ENCODE peak calls at places on chromosomes 11 and 22, in eight cellular contexts. N is stimulated activated CD4-positive, alpha-beta T cell treated with anti-CD3 and anti-CD28 coated beads, Interleukin-4, amount 100 ng/mL, for 24 hours; Z is WTC11; Q is skeletal muscle cell; S is activated T-cell treated with anti-CD3 and anti-CD28 coated beads for 1 hour; M is HCT116; W is body of pancreas; T is NCI-H1105. J is an unnamed sample.
A peak's percentile ranks its signal among the peaks of the same experiment; 100 is the strongest.

GRCh38 chr11:65560555-65561418 is 2.6 kb upstream of the LTBP3 start:
- DNase-seq in M (no peak), Z (peak; percentile 77), S (no peak), W (peak; percentile 64), T (no peak), N (no peak), Q (no peak), J (no peak)

GRCh38 chr11:68402355-68403031 is 58.1 kb upstream of the PPP6R3 start:
- DNase-seq in N (no peak), S (no peak), Q (no peak), W (no peak), M (no peak), T (no peak), Z (peak; percentile 59), J (no peak)

GRCh38 chr22:29654420-29654819 is 51.0 kb downstream of the NF2 start:
- DNase-seq in T (no peak), Z (no peak), M (no peak), N (no peak), S (no peak), W (no peak), Q (no peak), J (no peak)

GRCh38 chr11:105022527-105022926 is 441 bp downstream of the CASP5 start:
- DNase-seq in M (no peak), W (no peak), N (no peak), Q (no peak), Z (no peak), S (no peak), T (no peak), J (no peak)

GRCh38 chr11:21405403-21405802 is 736.0 kb downstream of the NELL1 start:
- DNase-seq in T (no peak), N (no peak), Z (no peak), S (no peak), W (no peak), M (no peak), Q (no peak), J (no peak)

GRCh38 chr22:37282385-37282677 is at the start of gene CYTH4:
- DNase-seq in S (peak; percentile 71), T (no peak), M (no peak), Q (no peak), N (peak; percentile 79), W (peak; percentile 28), Z (no peak), J (no peak)

GRCh38 chr11:27839226-27839913 is 139.1 kb upstream of the BDNF start:
- DNase-seq in Q (no peak), N (no peak), Z (no peak), M (no peak), T (no peak), S (no peak), W (no peak), J (peak; percentile 5)

GRCh38 chr11:74380746-74381439 is 17.3 kb downstream of the PGM2L1 start:
- DNase-seq in T (peak; percentile 83), Z (no peak), W (peak; percentile 61), N (no peak), S (no peak), Q (no peak), M (no peak), J (no peak)

GRCh38 chr11:23732026-23732425 is 764.8 kb upstream of the LUZP2 start:
- DNase-seq in T (no peak), M (no peak), Q (peak; percentile 7), S (no peak), W (no peak), N (no peak), Z (no peak), J (no peak)

GRCh38 chr11:84398017-84398626 is 1112.0 kb upstream of the CCDC90B start:
- DNase-seq in Q (no peak), W (peak; percentile 38), M (no peak), N (no peak), T (no peak), S (no peak), Z (peak; percentile 21), J (no peak)

GRCh38 chr11:116217441-116217840 is 555.3 kb downstream of the BUD13 start:
- DNase-seq in T (no peak), W (no peak), M (no peak), Z (no peak), N (no peak), Q (no peak), S (no peak), J (no peak)

GRCh38 chr11:2951235-2952110 is 22.3 kb upstream of the PHLDA2 start:
- DNase-seq in W (no peak), Q (no peak), T (no peak), S (no peak), M (no peak), N (no peak), Z (no peak), J (peak; percentile 56)

GRCh38 chr11:3914807-3915206 is 59.3 kb downstream of the STIM1 start:
- DNase-seq in N (no peak), S (no peak), Z (no peak), W (no peak), M (no peak), Q (no peak), T (no peak), J (no peak)

GRCh38 chr22:47151490-47151889 is 389.0 kb downstream of the TBC1D22A start:
- DNase-seq in T (no peak), W (no peak), Q (peak; percentile 20), M (no peak), S (no peak), Z (no peak), N (no peak), J (no peak)

GRCh38 chr22:47400701-47401591 is 638.5 kb downstream of the TBC1D22A start:
- DNase-seq in W (no peak), N (no peak), M (no peak), Z (no peak), S (no peak), Q (no peak), T (peak; percentile 4), J (no peak)

GRCh38 chr11:13434247-13435205 is 28.5 kb downstream of the BTBD10 start:
- DNase-seq in Q (no peak), W (no peak), T (no peak), Z (no peak), N (no peak), S (no peak), M (no peak), J (no peak)

GRCh38 chr11:27228232-27228631 is 134.8 kb downstream of the CCDC34 start:
- DNase-seq in M (no peak), N (no peak), W (no peak), Q (no peak), T (peak; percentile 52), Z (no peak), S (no peak), J (no peak)

GRCh38 chr11:132158696-132159095 is 788.3 kb downstream of the NTM start:
- DNase-seq in Z (no peak), Q (no peak), S (no peak), N (no peak), W (no peak), M (no peak), T (no peak), J (no peak)

GRCh38 chr11:122977455-122978302 is 4.0 kb downstream of the BSX start:
- DNase-seq in T (no peak), W (no peak), Z (peak; percentile 68), S (no peak), Q (no peak), M (no peak), N (no peak), J (no peak)

GRCh38 chr22:44669725-44670027 is 32.3 kb upstream of the PRR5 start:
- DNase-seq in M (no peak), Q (no peak), W (no peak), S (no peak), Z (peak; percentile 57), N (no peak), T (no peak), J (no peak)